ENCODE peak calls at places on chromosomes 13 and 19, in nine cellular contexts. U is fibroblast of lung; I is cardiac fibroblast; L is GM13976; R is fibroblast of pulmonary artery; T is endothelial cell; X is CD4-positive, alpha-beta T cell; H is pancreas; B is omental fat pad. S is an unnamed sample.

GRCh38 chr19:58513694-58514563 is 2.1 kb upstream of the SLC27A5 start:
- DNase-seq in X (peak; percentile 95), H (peak; percentile 98), T (peak; percentile 97), R (peak; percentile 88), I (peak; percentile 85), B (peak; percentile 60), U (peak; percentile 79), L (peak; percentile 98), S (peak; percentile 77)

GRCh38 chr13:79456656-79457365 is 24.1 kb upstream of the NDFIP2 start:
- DNase-seq in L (no peak), T (no peak), U (no peak), I (no peak), X (no peak), B (no peak), H (no peak), R (no peak), S (no peak)

GRCh38 chr13:44272692-44273091 is 100.9 kb upstream of the SERP2 start:
- DNase-seq in X (no peak), I (peak; percentile 39), L (no peak), U (peak; percentile 85), H (no peak), R (no peak), T (no peak), B (no peak), S (no peak)

GRCh38 chr13:109655206-109655600 is 131.2 kb downstream of the IRS2 start:
- DNase-seq in H (no peak), U (no peak), X (no peak), T (no peak), B (no peak), R (peak; percentile 74), I (peak; percentile 37), L (no peak), S (no peak)

GRCh38 chr13:36858285-36858684 is 39.3 kb downstream of the RFXAP start:
- DNase-seq in T (peak; percentile 14), H (no peak), I (peak; percentile 74), B (no peak), X (no peak), U (peak; percentile 45), R (peak; percentile 74), L (peak; percentile 37), S (no peak)

GRCh38 chr19:3100331-3100730 is 6.2 kb downstream of the GNA11 start:
- DNase-seq in T (no peak), L (no peak), B (no peak), I (no peak), H (no peak), U (no peak), R (no peak), X (no peak), S (no peak)

GRCh38 chr13:104006625-104007061 is 940.4 kb upstream of the SLC10A2 start:
- DNase-seq in H (no peak), I (peak; percentile 28), X (no peak), U (peak; percentile 90), L (no peak), R (peak; percentile 45), T (no peak), B (no peak), S (no peak)

GRCh38 chr13:44661936-44662335 is 85.8 kb upstream of the TSC22D1 start:
- DNase-seq in H (no peak), X (no peak), B (no peak), L (no peak), R (no peak), I (no peak), U (no peak), T (no peak), S (no peak)

GRCh38 chr13:45433381-45433790 is 15.2 kb upstream of the SLC25A30 start:
- DNase-seq in L (no peak), T (no peak), U (no peak), I (no peak), B (no peak), X (no peak), R (no peak), H (no peak), S (no peak)

GRCh38 chr19:33690461-33691427 is 69.0 kb downstream of the CHST8 start:
- DNase-seq in T (no peak), I (no peak), H (no peak), U (no peak), B (no peak), L (no peak), R (no peak), X (no peak), S (no peak)

GRCh38 chr19:3837922-3838321 is 30.9 kb downstream of the ZFR2 start:
- DNase-seq in L (no peak), T (no peak), I (no peak), R (no peak), B (no peak), H (no peak), X (no peak), U (no peak), S (no peak)

GRCh38 chr13:64289702-64290101 is 2874.1 kb upstream of the PCDH20 start:
- DNase-seq in H (no peak), T (no peak), X (no peak), B (no peak), R (no peak), I (no peak), L (no peak), U (no peak), S (no peak)

GRCh38 chr19:3389446-3389778 is 23.0 kb downstream of the NFIC start:
- DNase-seq in I (no peak), U (no peak), H (no peak), L (no peak), B (no peak), X (no peak), R (no peak), T (no peak), S (no peak)

GRCh38 chr19:14112809-14113385 is 4.7 kb downstream of the PRKACA start:
- DNase-seq in U (no peak), I (no peak), R (no peak), B (no peak), L (no peak), T (no peak), H (no peak), X (no peak), S (peak; percentile 64)

GRCh38 chr19:50476224-50476942 is at the start of the genes EMC10 and GARIN5A:
- DNase-seq in I (peak; percentile 95), B (peak; percentile 73), H (peak; percentile 94), R (peak; percentile 96), X (peak; percentile 95), T (no peak), U (peak; percentile 90), L (peak; percentile 100), S (peak; percentile 90)

GRCh38 chr13:42345367-42345766 is 73.4 kb downstream of the AKAP11 start:
- DNase-seq in H (no peak), R (no peak), T (no peak), U (no peak), L (peak; percentile 37), X (no peak), I (peak; percentile 12), B (no peak), S (no peak)

GRCh38 chr13:21603531-21604448 is at the start of gene MICU2:
- DNase-seq in U (peak; percentile 93), R (peak; percentile 94), I (peak; percentile 94), X (peak; percentile 95), H (peak; percentile 95), L (peak; percentile 96), T (peak; percentile 89), B (peak; percentile 62), S (peak; percentile 88)
- TF ChIP-seq CTCF in U (no peak), R (no peak), I (no peak), X (no peak), H (no peak), L (no peak), T (no peak), B (no peak), S (peak; percentile 58)

DNA sequence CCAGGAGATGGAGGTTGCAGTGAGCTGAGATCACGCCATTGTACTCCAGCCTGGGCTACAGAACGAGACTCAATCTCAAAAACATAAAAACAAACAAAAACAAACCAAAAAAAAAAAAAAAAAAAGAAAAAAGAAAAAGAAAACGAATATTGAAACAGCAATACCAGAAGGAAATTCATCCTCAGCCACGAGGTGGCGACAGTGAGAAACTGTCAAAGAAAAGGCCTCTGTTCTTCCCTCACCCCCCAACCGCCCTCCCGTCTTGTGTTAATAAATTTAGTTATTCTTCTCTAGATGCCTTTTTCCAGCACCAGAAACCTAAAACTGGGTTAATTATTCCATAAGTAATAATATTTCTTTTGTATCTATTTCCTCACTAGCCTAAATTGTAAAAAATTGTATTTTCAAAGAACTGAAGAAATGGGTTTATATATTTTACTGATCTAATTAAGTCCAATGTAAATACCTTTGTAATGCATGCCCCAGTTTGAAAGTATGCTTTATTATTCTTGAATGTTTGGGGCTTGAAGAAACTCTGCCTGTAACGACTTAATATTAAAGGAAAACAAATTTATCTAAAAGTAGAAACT is 38.6 kb downstream of the LIG4 start:
- DNase-seq in X (peak; percentile 48), U (no peak), T (peak; percentile 51), R (peak; percentile 38), L (peak; percentile 55), H (peak; percentile 65), I (peak; percentile 40), B (no peak), S (no peak)
- TF ChIP-seq CTCF in X (peak; percentile 69), U (peak; percentile 53), T (peak; percentile 77), R (peak; percentile 44), L (peak; percentile 47), H (no peak), I (peak; percentile 35), B (no peak), S (peak; percentile 28)

DNA sequence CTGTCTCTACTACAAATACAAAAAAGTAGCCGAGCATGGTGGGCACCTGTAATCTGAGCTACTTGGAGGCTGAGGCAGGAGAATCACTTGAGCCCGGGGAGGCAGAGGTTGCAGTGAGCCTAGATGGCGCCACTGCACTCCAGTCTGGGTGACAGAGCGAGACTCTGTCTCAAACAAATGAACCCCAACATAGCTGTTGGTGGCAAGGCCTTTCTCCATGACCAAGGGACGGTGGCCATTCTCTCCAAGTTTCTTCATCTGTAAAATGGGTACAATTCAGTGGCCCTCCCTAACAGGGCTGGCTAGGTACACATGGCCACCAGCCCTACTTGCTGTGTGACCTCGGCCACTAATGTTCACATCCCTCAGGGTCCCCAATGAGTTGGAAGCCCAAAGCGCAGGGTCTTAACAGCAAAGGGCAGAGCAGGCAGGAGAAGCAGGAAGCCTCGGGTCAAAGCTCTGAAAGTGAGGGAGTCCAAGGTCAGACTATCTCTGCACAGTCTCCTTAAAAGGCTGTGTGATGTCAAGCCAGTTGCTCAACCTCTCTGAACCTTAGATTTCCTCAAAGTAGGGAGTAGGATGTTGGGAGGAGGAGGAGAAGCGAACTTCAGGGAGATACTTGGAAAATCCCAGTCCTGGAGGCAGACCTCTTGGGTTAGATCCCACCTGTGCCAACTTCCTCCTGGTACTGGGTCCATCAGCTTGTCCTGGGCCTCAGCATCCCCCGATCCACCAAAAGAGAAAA is 2.7 kb downstream of the JUND start:
- DNase-seq in B (no peak), T (no peak), R (peak; percentile 55), I (peak; percentile 45), U (peak; percentile 13), X (peak; percentile 58), H (no peak), L (no peak), S (no peak)
- TF ChIP-seq CTCF in B (no peak), T (no peak), R (peak; percentile 33), I (peak; percentile 37), U (peak; percentile 21), X (peak; percentile 11), H (no peak), L (peak; percentile 38), S (no peak)

DNA sequence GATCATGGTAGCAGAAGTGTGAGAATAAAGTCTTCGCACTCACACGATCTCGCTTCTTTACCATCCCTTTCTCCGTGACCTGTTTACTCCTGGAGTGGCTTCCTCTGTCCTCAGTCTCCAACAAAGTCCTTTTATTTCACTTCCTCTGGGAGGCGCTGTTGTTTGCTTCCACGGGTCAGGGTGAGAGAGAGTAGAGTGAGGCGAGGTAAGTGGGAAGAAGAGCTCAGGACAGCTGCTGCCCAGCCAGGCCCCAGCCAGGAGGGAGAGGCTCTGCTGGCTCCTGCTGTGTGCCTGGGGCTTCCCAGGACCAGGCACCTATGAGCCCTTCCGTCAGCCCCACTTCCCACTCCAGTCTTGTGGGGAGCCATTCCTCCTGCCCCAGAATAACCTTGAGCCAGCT is 242.1 kb downstream of the FGF9 start:
- DNase-seq in T (peak; percentile 42), B (no peak), R (no peak), H (no peak), X (no peak), L (peak; percentile 54), I (no peak), U (no peak), S (no peak)
- TF ChIP-seq CTCF in T (peak; percentile 51), B (no peak), R (no peak), H (no peak), X (no peak), L (no peak), I (no peak), U (no peak), S (no peak)

S was measured in right atrium auricular region.